ENCODE peak calls at places on chromosomes 11 and 22, in four cellular contexts. A, V, E and U are unnamed samples.

GRCh38 chr22:37119872-37120271 is 10.4 kb upstream of the TMPRSS6 start:
- DNase-seq in A (no peak), V (no peak), E (no peak), U (no peak)

GRCh38 chr22:31272522-31273446 is 19.5 kb downstream of the PIK3IP1 start:
- DNase-seq in A (no peak), V (peak), E (peak), U (no peak)

GRCh38 chr11:109704432-109704831 is 282.4 kb downstream of the C11orf87 start:
- DNase-seq in A (no peak), V (no peak), E (no peak), U (no peak)

GRCh38 chr11:66411323-66411722 is 9.5 kb upstream of the NPAS4 start:
- DNase-seq in A (no peak), V (no peak), E (no peak), U (no peak)

GRCh38 chr11:77151804-77152513 is 23.9 kb downstream of the MYO7A start:
- DNase-seq in A (no peak), V (no peak), E (no peak), U (no peak)

GRCh38 chr11:31355131-31355530 is 14.4 kb downstream of the DCDC1 start:
- DNase-seq in A (no peak), V (no peak), E (no peak), U (no peak)

GRCh38 chr11:134557571-134558257 is 145.7 kb upstream of the B3GAT1 start:
- DNase-seq in A (peak), V (no peak), E (no peak), U (peak)

GRCh38 chr22:45462034-45462655 is 40.5 kb upstream of the FBLN1 start:
- DNase-seq in A (no peak), V (peak), E (no peak), U (no peak)

GRCh38 chr11:18802381-18803257 is 11.0 kb upstream of the PTPN5 start:
- DNase-seq in A (no peak), V (peak), E (peak), U (no peak)

GRCh38 chr11:77259681-77260080 is 41.8 kb downstream of the GDPD4 start:
- DNase-seq in A (no peak), V (no peak), E (no peak), U (no peak)

GRCh38 chr22:38505595-38506117 is 455 bp downstream of the DDX17 start:
- DNase-seq in A (peak), V (peak), E (no peak), U (peak)

DNA sequence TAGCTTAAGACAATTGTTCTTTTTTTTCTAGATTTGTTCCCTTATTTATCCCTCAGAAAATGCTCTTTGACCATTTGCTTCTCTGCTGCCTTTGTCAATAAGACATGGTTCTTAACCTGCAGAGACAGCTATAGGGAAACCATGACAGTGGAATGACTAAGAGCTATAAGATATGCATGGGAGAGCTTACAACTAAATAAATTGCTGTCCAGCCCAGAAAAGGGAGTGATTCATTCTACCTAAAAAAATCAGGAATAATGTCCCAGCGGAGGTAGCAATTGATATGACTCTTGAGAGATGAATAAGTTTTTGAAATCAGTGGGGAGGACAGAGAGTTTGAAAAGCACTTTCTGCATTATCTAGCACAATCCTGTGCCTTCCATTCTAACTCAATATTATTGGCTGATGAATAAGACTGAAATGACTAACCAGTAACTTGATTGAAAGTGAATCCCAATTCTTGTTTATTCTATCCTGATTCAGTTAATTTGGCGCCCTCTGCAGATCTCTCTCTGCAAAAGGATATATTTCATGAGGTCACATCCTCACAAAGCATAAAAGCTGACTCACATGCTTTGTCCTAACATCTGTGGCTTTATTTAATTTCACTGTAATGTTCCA is 680.5 kb upstream of the API5 start:
- DNase-seq in A (no peak), V (peak), E (no peak), U (no peak)
- TF ChIP-seq CTCF in A (no peak), V (peak), E (no peak), U (peak)

DNA sequence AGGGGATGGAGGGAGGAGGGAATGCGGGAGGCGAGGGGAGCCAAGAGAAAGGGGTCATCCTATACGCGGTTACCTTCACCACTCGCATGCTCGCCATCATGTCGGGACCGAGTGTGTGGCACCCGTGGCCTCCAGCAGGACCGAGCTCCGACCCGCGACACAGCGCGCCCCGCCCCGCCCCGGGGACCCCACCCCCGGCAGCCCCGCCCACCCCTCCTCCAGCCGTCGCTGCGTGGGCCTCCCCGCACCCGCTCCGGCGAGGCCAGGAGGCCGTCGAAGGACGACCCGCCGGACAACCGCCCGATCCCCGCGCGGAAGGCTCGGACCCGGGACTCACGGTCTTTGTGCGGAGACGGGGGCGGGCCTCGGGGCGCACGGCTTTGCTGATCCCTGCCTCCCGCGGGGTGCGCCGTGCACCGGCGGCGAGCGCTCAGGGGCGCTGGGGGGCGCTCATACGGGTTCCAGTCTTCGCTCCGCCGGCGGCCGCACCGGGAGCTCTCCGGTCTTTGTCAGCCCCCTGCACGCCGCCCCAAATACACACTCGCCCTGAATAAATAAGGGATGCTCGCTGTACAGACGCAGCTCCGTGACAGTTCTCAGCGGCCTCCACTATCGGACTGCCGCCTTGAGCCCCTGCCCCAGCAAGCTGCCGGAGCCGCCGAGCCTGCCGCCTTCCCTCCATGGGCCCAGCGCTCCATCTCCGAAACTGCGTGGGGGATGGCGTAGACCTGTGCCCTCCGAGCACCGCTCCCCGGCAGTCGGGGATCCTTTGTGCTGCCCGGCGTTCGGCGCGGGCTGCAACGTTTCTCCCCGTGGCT is at the start of gene UBE2L6:
- DNase-seq in A (peak), V (peak), E (no peak), U (peak)
- TF ChIP-seq CTCF in A (no peak), V (no peak), E (no peak), U (no peak)

GRCh38 chr11:15038963-15039362 is 34.4 kb upstream of the CALCB start:
- DNase-seq in A (no peak), V (no peak), E (no peak), U (no peak)
- TF ChIP-seq CTCF in A (no peak), V (peak), E (peak), U (peak)

GRCh38 chr11:95506777-95507176 is 275.8 kb upstream of the SESN3 start:
- DNase-seq in A (no peak), V (no peak), E (no peak), U (no peak)

GRCh38 chr11:95512177-95512576 is 277.4 kb downstream of the FAM76B start:
- DNase-seq in A (peak), V (peak), E (no peak), U (no peak)

GRCh38 chr11:95505927-95506426 is 275.0 kb upstream of the SESN3 start:
- DNase-seq in A (no peak), V (no peak), E (no peak), U (no peak)

GRCh38 chr11:95508219-95508880 is 277.3 kb upstream of the SESN3 start:
- DNase-seq in A (no peak), V (no peak), E (no peak), U (no peak)

GRCh38 chr11:95507794-95508193 is 276.8 kb upstream of the SESN3 start:
- DNase-seq in A (no peak), V (no peak), E (no peak), U (no peak)
- TF ChIP-seq CTCF in A (no peak), V (no peak), E (peak), U (peak)

GRCh38 chr22:33821290-33821689 is 99.0 kb downstream of the LARGE1 start:
- DNase-seq in A (no peak), V (no peak), E (no peak), U (no peak)

GRCh38 chr22:33823552-33823951 is 96.7 kb downstream of the LARGE1 start:
- DNase-seq in A (no peak), V (peak), E (no peak), U (no peak)

DNA sequence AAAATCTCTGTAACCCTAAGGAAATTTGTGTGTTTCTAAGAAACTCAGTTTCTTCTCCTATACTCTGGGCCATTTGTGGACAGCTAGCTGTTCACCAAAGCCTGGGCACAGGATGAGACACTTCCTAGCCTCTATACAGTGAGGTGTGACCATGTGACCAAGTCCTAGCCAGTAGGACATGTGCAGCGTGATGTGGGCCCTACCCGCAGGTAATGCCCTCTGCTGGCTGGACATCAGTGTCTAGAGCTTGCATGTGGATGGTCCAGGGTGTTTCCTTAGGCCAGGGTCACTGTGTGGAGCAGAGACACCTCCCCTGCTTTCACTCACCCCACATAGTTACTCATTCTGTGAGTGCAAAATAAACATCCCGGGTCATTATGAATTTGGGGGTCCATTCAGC is 100.5 kb downstream of the LARGE1 start:
- DNase-seq in A (no peak), V (no peak), E (no peak), U (no peak)
- TF ChIP-seq CTCF in A (no peak), V (no peak), E (no peak), U (no peak)

GRCh38 chr11:102268985-102269470 is 48.3 kb upstream of the BIRC3 start:
- DNase-seq in A (no peak), V (no peak), E (no peak), U (no peak)
- TF ChIP-seq CTCF in A (no peak), V (no peak), E (no peak), U (no peak)

DNA sequence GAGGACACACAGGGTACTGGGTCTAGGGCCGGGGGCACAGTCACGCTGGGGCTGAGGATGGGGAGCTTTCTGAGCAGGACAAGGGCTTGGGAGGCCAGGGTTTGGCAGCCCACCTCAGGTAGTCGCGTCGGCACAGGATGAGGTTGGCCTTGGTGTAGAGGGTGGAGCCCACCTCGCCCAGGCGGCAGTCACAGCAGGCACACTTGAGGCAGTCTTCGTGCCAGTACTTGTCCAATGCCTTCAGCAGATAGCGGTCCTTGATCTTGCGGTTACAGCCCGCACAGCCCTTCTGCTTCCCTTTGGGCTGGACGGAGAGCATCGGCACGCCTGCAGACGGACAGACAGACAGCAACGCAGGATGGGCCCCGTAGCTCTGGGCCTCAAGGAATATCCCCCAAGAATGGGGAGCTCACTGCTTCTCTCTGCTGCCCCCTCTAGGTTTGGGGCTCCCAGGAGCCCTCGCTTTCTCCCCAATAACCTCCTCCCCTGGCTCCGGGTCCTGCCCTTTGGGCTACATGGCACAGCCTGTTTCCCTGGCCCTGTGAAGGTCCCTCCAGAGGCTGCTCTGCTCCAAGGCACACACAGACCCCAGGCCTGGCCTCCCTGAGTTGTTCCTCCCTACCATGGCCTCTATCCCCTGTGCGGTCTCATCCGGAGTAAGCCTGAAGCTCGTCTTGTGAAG is 33.4 kb downstream of the LMO1 start:
- DNase-seq in A (no peak), V (no peak), E (no peak), U (no peak)
- TF ChIP-seq CTCF in A (no peak), V (no peak), E (no peak), U (no peak)

GRCh38 chr11:101885631-101886030 is 29.2 kb upstream of the CEP126 start:
- DNase-seq in A (no peak), V (no peak), E (no peak), U (no peak)

GRCh38 chr11:101881586-101881985 is 33.2 kb upstream of the CEP126 start:
- DNase-seq in A (no peak), V (no peak), E (no peak), U (no peak)

GRCh38 chr11:101880208-101880607 is 34.6 kb upstream of the CEP126 start:
- DNase-seq in A (no peak), V (peak), E (peak), U (no peak)
- TF ChIP-seq CTCF in A (no peak), V (peak), E (peak), U (peak)

GRCh38 chr11:122804796-122805195 is 33.5 kb upstream of the CRTAM start:
- DNase-seq in A (no peak), V (no peak), E (no peak), U (no peak)

GRCh38 chr11:122809861-122810260 is 28.4 kb upstream of the CRTAM start:
- DNase-seq in A (no peak), V (no peak), E (no peak), U (no peak)

GRCh38 chr11:122807731-122808485 is 30.4 kb upstream of the CRTAM start:
- DNase-seq in A (no peak), V (no peak), E (no peak), U (no peak)

GRCh38 chr11:122811721-122812120 is 26.6 kb upstream of the CRTAM start:
- DNase-seq in A (no peak), V (no peak), E (no peak), U (no peak)

GRCh38 chr11:122808494-122808893 is 29.8 kb upstream of the CRTAM start:
- DNase-seq in A (no peak), V (no peak), E (peak), U (no peak)
- TF ChIP-seq CTCF in A (no peak), V (no peak), E (no peak), U (peak)